ENCODE peak calls at places on chromosomes 13 and 19, in five cellular contexts. One of them, this sample, is unnamed.

GRCh38 chr13:20609145-20609544 is 42.2 kb downstream of the IFT88 start:
- DNase-seq in AG04450: peak; percentile 72
- DNase-seq in tibial artery: no peak
- DNase-seq in spleen: no peak
- DNase-seq in fibroblast of pulmonary artery: peak; percentile 83
- DNase-seq in this sample: peak; percentile 69

GRCh38 chr19:12564016-12564664 is 12.9 kb upstream of the ZNF564 start:
- DNase-seq in AG04450: peak; percentile 81
- DNase-seq in tibial artery: peak; percentile 91
- DNase-seq in spleen: peak; percentile 96
- DNase-seq in fibroblast of pulmonary artery: peak; percentile 90
- DNase-seq in this sample: peak; percentile 84

GRCh38 chr13:31824705-31825512 is 85.6 kb downstream of the RXFP2 start:
- DNase-seq in AG04450: no peak
- DNase-seq in tibial artery: no peak
- DNase-seq in spleen: no peak
- DNase-seq in fibroblast of pulmonary artery: peak; percentile 43
- DNase-seq in this sample: peak; percentile 60

GRCh38 chr19:41808663-41809566 is 12.5 kb downstream of the CEACAM3 start:
- DNase-seq in AG04450: no peak
- DNase-seq in tibial artery: peak; percentile 49
- DNase-seq in spleen: peak; percentile 87
- DNase-seq in fibroblast of pulmonary artery: no peak
- DNase-seq in this sample: no peak

GRCh38 chr13:23753523-23753922 is 135.7 kb downstream of the MIPEP start:
- DNase-seq in AG04450: no peak
- DNase-seq in tibial artery: no peak
- DNase-seq in spleen: no peak
- DNase-seq in fibroblast of pulmonary artery: peak; percentile 32
- DNase-seq in this sample: peak; percentile 71

GRCh38 chr19:15869109-15869555 is 28.7 kb downstream of the CYP4F2 start:
- DNase-seq in AG04450: no peak
- DNase-seq in tibial artery: peak; percentile 24
- DNase-seq in spleen: no peak
- DNase-seq in fibroblast of pulmonary artery: peak; percentile 10
- DNase-seq in this sample: peak; percentile 18

GRCh38 chr19:39194832-39195542 is 1.8 kb upstream of the NCCRP1 start:
- DNase-seq in AG04450: no peak
- DNase-seq in tibial artery: no peak
- DNase-seq in spleen: no peak
- DNase-seq in fibroblast of pulmonary artery: no peak
- DNase-seq in this sample: no peak

GRCh38 chr13:48976677-48977625 is 1.2 kb downstream of the FNDC3A start:
- DNase-seq in AG04450: no peak
- DNase-seq in tibial artery: no peak
- DNase-seq in spleen: no peak
- DNase-seq in fibroblast of pulmonary artery: peak; percentile 20
- DNase-seq in this sample: no peak

GRCh38 chr19:51361228-51361627 is 5.0 kb downstream of the ETFB start:
- DNase-seq in AG04450: no peak
- DNase-seq in tibial artery: no peak
- DNase-seq in spleen: no peak
- DNase-seq in fibroblast of pulmonary artery: no peak
- DNase-seq in this sample: no peak

GRCh38 chr19:30620354-30620753 is 248.2 kb downstream of the ZNF536 start:
- DNase-seq in AG04450: no peak
- DNase-seq in tibial artery: no peak
- DNase-seq in spleen: no peak
- DNase-seq in fibroblast of pulmonary artery: no peak
- DNase-seq in this sample: no peak

GRCh38 chr19:50230379-50231351 is 27.2 kb downstream of the MYH14 start:
- DNase-seq in AG04450: no peak
- DNase-seq in tibial artery: no peak
- DNase-seq in spleen: no peak
- DNase-seq in fibroblast of pulmonary artery: no peak
- DNase-seq in this sample: no peak

GRCh38 chr13:43665388-43665787 is 121.4 kb downstream of the ENOX1 start:
- DNase-seq in AG04450: no peak
- DNase-seq in tibial artery: no peak
- DNase-seq in spleen: no peak
- DNase-seq in fibroblast of pulmonary artery: no peak
- DNase-seq in this sample: no peak

GRCh38 chr13:26719356-26719945 is 41.1 kb downstream of the GPR12 start:
- DNase-seq in AG04450: no peak
- DNase-seq in tibial artery: no peak
- DNase-seq in spleen: no peak
- DNase-seq in fibroblast of pulmonary artery: no peak
- DNase-seq in this sample: peak; percentile 6

GRCh38 chr19:41746593-41747227 is 8.6 kb upstream of the CEACAM6 start:
- DNase-seq in AG04450: no peak
- DNase-seq in tibial artery: no peak
- DNase-seq in spleen: no peak
- DNase-seq in fibroblast of pulmonary artery: peak; percentile 60
- DNase-seq in this sample: peak; percentile 68

GRCh38 chr19:52963229-52963760 is 614 bp upstream of the ZNF816 start:
- DNase-seq in AG04450: no peak
- DNase-seq in tibial artery: no peak
- DNase-seq in spleen: peak; percentile 79
- DNase-seq in fibroblast of pulmonary artery: no peak
- DNase-seq in this sample: no peak

GRCh38 chr13:20782116-20782708 is 8.5 kb upstream of the EEF1AKMT1 start:
- DNase-seq in AG04450: no peak
- DNase-seq in tibial artery: no peak
- DNase-seq in spleen: no peak
- DNase-seq in fibroblast of pulmonary artery: no peak
- DNase-seq in this sample: no peak

GRCh38 chr19:37973666-37974065 is 66.7 kb downstream of the SIPA1L3 start:
- DNase-seq in AG04450: no peak
- DNase-seq in tibial artery: no peak
- DNase-seq in spleen: peak; percentile 47
- DNase-seq in fibroblast of pulmonary artery: no peak
- DNase-seq in this sample: no peak

GRCh38 chr19:55644842-55645511 is 1.5 kb downstream of the ZNF581 start:
- DNase-seq in AG04450: no peak
- DNase-seq in tibial artery: no peak
- DNase-seq in spleen: no peak
- DNase-seq in fibroblast of pulmonary artery: no peak
- DNase-seq in this sample: no peak
- H3K4me3 ChIP-seq in AG04450: peak overlapping the region; percentile 84
- H3K4me3 ChIP-seq in tibial artery: peak overlapping the region; percentile 92
- H3K4me3 ChIP-seq in spleen: no peak overlapping the region
- H3K4me3 ChIP-seq in fibroblast of pulmonary artery: peak overlapping the region; percentile 88
- H3K4me3 ChIP-seq in this sample: peak overlapping the region; percentile 80

GRCh38 chr19:56611288-56611687 is 16.2 kb downstream of the ZNF71 start:
- DNase-seq in AG04450: no peak
- DNase-seq in tibial artery: no peak
- DNase-seq in spleen: no peak
- DNase-seq in fibroblast of pulmonary artery: no peak
- DNase-seq in this sample: no peak
- TF ChIP-seq CTCF in AG04450: no peak
- TF ChIP-seq CTCF in tibial artery: no peak
- TF ChIP-seq CTCF in spleen: no peak
- TF ChIP-seq CTCF in fibroblast of pulmonary artery: no peak
- TF ChIP-seq CTCF in this sample: no peak

DNA sequence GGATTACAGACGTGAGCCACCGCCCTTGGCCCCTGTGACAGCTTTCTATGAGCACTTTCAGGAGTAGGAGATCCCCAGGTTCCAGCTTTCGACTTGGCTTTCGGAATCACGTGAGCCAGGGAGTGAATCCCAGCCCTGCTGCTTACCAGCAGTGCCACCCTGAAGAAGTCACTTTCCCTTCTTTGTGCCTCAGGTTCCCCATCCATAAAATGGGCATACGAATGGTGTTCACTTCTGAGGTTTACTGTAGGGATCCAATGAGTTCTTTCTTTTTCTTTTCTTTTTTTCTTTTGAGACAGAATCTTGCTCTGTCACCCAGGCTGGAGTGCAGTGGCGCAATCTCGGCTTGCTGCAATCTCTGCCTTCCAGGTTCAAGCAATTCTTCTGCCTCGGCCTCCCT is 4.3 kb upstream of the HOMER3 start:
- DNase-seq in AG04450: no peak
- DNase-seq in tibial artery: no peak
- DNase-seq in spleen: no peak
- DNase-seq in fibroblast of pulmonary artery: no peak
- DNase-seq in this sample: no peak
- H3K4me3 ChIP-seq in AG04450: no peak overlapping the region
- H3K4me3 ChIP-seq in tibial artery: no peak overlapping the region
- H3K4me3 ChIP-seq in spleen: no peak overlapping the region
- H3K4me3 ChIP-seq in fibroblast of pulmonary artery: no peak overlapping the region
- H3K4me3 ChIP-seq in this sample: no peak overlapping the region

GRCh38 chr13:41512441-41512840 is 55.1 kb downstream of the RGCC start:
- DNase-seq in AG04450: no peak
- DNase-seq in tibial artery: no peak
- DNase-seq in spleen: peak; percentile 82
- DNase-seq in fibroblast of pulmonary artery: no peak
- DNase-seq in this sample: no peak
- TF ChIP-seq CTCF in AG04450: no peak
- TF ChIP-seq CTCF in tibial artery: no peak
- TF ChIP-seq CTCF in spleen: no peak
- TF ChIP-seq CTCF in fibroblast of pulmonary artery: no peak
- TF ChIP-seq CTCF in this sample: no peak

GRCh38 chr19:4088975-4089374 is 22.3 kb upstream of the ZBTB7A start:
- DNase-seq in AG04450: no peak
- DNase-seq in tibial artery: no peak
- DNase-seq in spleen: no peak
- DNase-seq in fibroblast of pulmonary artery: no peak
- DNase-seq in this sample: no peak

GRCh38 chr19:4089946-4090345 is 23.2 kb upstream of the ZBTB7A start:
- DNase-seq in AG04450: no peak
- DNase-seq in tibial artery: no peak
- DNase-seq in spleen: no peak
- DNase-seq in fibroblast of pulmonary artery: no peak
- DNase-seq in this sample: no peak

GRCh38 chr19:4088065-4088679 is 21.5 kb upstream of the ZBTB7A start:
- DNase-seq in AG04450: no peak
- DNase-seq in tibial artery: no peak
- DNase-seq in spleen: peak; percentile 79
- DNase-seq in fibroblast of pulmonary artery: no peak
- DNase-seq in this sample: no peak

GRCh38 chr19:4089400-4089908 is 22.8 kb upstream of the ZBTB7A start:
- DNase-seq in AG04450: no peak
- DNase-seq in tibial artery: no peak
- DNase-seq in spleen: peak; percentile 91
- DNase-seq in fibroblast of pulmonary artery: no peak
- DNase-seq in this sample: no peak

DNA sequence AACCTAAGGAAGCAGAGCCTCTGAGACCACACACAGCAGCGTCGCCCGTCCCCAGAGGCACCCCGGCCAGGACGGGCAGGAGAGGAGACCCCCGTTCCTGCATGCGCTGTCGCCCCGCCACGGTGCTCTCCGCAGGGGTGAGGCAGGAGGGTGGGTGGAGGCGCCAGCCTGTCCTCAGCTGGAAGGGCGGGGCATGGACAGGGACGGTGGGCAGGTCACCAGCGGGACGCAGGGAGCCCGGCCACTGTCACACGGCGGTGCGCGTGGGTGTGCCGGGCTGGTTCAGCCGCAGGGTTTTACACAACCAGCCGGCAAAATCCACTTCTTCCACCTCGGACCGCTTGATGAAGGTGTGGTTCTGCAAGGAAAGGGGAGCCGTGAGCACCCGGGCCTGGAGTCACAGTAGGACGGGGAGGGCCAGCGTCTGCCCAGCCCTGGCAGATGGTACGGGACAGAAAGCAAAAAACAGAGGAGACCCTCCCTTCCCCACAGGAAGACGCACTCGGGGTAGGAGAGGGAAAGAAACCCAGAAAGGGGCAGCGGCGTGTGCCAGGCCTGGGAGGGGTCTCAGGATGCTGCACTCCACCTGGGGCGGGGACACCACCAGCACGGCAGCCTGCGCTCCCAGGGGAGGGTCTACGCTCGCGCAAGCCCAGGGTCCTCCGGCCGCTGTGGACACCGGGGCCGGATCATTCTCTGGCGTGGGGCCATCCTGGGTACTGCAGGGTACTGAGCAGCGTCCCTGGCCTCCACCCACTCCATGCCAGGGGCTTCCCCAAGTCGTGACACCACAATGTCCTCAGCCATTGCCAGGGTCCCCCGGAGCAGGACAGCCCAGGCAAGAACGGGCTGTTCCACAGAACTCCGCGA is 23.9 kb upstream of the ZBTB7A start:
- DNase-seq in AG04450: no peak
- DNase-seq in tibial artery: no peak
- DNase-seq in spleen: no peak
- DNase-seq in fibroblast of pulmonary artery: no peak
- DNase-seq in this sample: no peak
- H3K4me3 ChIP-seq in AG04450: no peak overlapping the region
- H3K4me3 ChIP-seq in tibial artery: no peak overlapping the region
- H3K4me3 ChIP-seq in spleen: no peak overlapping the region
- H3K4me3 ChIP-seq in fibroblast of pulmonary artery: no peak overlapping the region
- H3K4me3 ChIP-seq in this sample: no peak overlapping the region

GRCh38 chr19:44954649-44955499 is at the start of gene CLPTM1:
- DNase-seq in AG04450: peak; percentile 95
- DNase-seq in tibial artery: peak; percentile 95
- DNase-seq in spleen: peak; percentile 98
- DNase-seq in fibroblast of pulmonary artery: peak; percentile 98
- DNase-seq in this sample: peak; percentile 99
- TF ChIP-seq CTCF in AG04450: no peak
- TF ChIP-seq CTCF in tibial artery: no peak
- TF ChIP-seq CTCF in spleen: no peak
- TF ChIP-seq CTCF in fibroblast of pulmonary artery: no peak
- TF ChIP-seq CTCF in this sample: no peak

GRCh38 chr19:34189199-34189916 is 17.1 kb downstream of the LSM14A start:
- DNase-seq in AG04450: no peak
- DNase-seq in tibial artery: no peak
- DNase-seq in spleen: no peak
- DNase-seq in fibroblast of pulmonary artery: peak; percentile 25
- DNase-seq in this sample: no peak
- H3K4me3 ChIP-seq in AG04450: no peak overlapping the region
- H3K4me3 ChIP-seq in tibial artery: no peak overlapping the region
- H3K4me3 ChIP-seq in spleen: no peak overlapping the region
- H3K4me3 ChIP-seq in fibroblast of pulmonary artery: no peak overlapping the region
- H3K4me3 ChIP-seq in this sample: no peak overlapping the region